ENCODE peak calls at places on chromosomes 7 and 10, in eight cellular contexts. T, M, N, K, J, S, Z and E are unnamed samples. For H3K9me3, the result is how much of the 10 kb centered on the place peaks cover.

GRCh38 chr7:85488406-85488805 is 301.6 kb upstream of the SEMA3D start:
- DNase-seq in T (no peak), M (no peak), N (no peak), K (no peak), J (no peak), S (no peak), Z (no peak), E (no peak)

GRCh38 chr10:35092851-35093250 is 2.7 kb upstream of the CUL2 start:
- DNase-seq in T (peak), M (no peak), N (peak), K (no peak), J (no peak), S (no peak), Z (no peak), E (no peak)

GRCh38 chr7:1238363-1239331 is 6.0 kb downstream of the UNCX start:
- DNase-seq in T (no peak), M (no peak), N (no peak), K (no peak), J (no peak), S (no peak), Z (no peak), E (no peak)

GRCh38 chr10:42977032-42977416 is 99.8 kb upstream of the RET start:
- DNase-seq in T (no peak), M (peak), N (no peak), K (no peak), J (no peak), S (no peak), Z (peak), E (no peak)

GRCh38 chr7:26293569-26294308 is 2.1 kb downstream of the SNX10 start:
- DNase-seq in T (no peak), M (no peak), N (peak), K (no peak), J (no peak), S (no peak), Z (no peak), E (no peak)

GRCh38 chr10:88705951-88706350 is at the start of gene LIPK:
- DNase-seq in T (no peak), M (no peak), N (no peak), K (no peak), J (no peak), S (no peak), Z (no peak), E (no peak)

GRCh38 chr7:114081606-114082425 is 163.0 kb upstream of the PPP1R3A start:
- DNase-seq in T (peak), M (no peak), N (peak), K (peak), J (no peak), S (peak), Z (no peak), E (peak)

GRCh38 chr7:32062150-32062549 is 8.1 kb downstream of the PDE1C start:
- DNase-seq in T (peak), M (peak), N (peak), K (peak), J (peak), S (peak), Z (peak), E (peak)

GRCh38 chr10:121291828-121292227 is 306.4 kb downstream of the FGFR2 start:
- DNase-seq in T (no peak), M (no peak), N (no peak), K (no peak), J (no peak), S (no peak), Z (no peak), E (no peak)

GRCh38 chr7:16813232-16813616 is 8.4 kb upstream of the AGR2 start:
- DNase-seq in T (peak), M (no peak), N (no peak), K (no peak), J (no peak), S (no peak), Z (no peak), E (no peak)

GRCh38 chr7:31002256-31002655 is 38.5 kb downstream of the GHRHR start:
- DNase-seq in T (no peak), M (no peak), N (no peak), K (no peak), J (no peak), S (no peak), Z (no peak), E (no peak)

GRCh38 chr10:93403152-93403551 is 79.0 kb downstream of the MYOF start:
- DNase-seq in T (no peak), M (no peak), N (no peak), K (no peak), J (no peak), S (no peak), Z (no peak), E (no peak)

GRCh38 chr10:113463083-113463482 is 89.8 kb upstream of the HABP2 start:
- DNase-seq in T (no peak), M (no peak), N (no peak), K (no peak), J (no peak), S (no peak), Z (no peak), E (no peak)

GRCh38 chr7:129612112-129613015 is 844 bp downstream of the NRF1 start:
- DNase-seq in T (peak), M (peak), N (peak), K (peak), J (peak), S (peak), Z (peak), E (peak)

GRCh38 chr10:104038537-104038936 is 47.1 kb downstream of the COL17A1 start:
- DNase-seq in T (no peak), M (no peak), N (no peak), K (no peak), J (no peak), S (no peak), Z (no peak), E (no peak)

GRCh38 chr7:148135106-148135505 is 455.5 kb upstream of the C7orf33 start:
- DNase-seq in T (no peak), M (no peak), N (no peak), K (no peak), J (no peak), S (peak), Z (no peak), E (no peak)

GRCh38 chr10:101066890-101067355 is 5.1 kb downstream of the KAZALD1 start:
- DNase-seq in T (no peak), M (peak), N (no peak), K (peak), J (no peak), S (no peak), Z (no peak), E (peak)

GRCh38 chr7:76425156-76425555 is 406 bp downstream of the ZP3 start:
- DNase-seq in T (no peak), M (no peak), N (no peak), K (no peak), J (no peak), S (no peak), Z (no peak), E (no peak)

GRCh38 chr7:107989618-107990373 is 13.2 kb downstream of the LAMB1 start:
- DNase-seq in T (no peak), M (no peak), N (no peak), K (no peak), J (peak), S (peak), Z (no peak), E (no peak)

GRCh38 chr10:24463683-24464426 is 254.9 kb downstream of the KIAA1217 start:
- DNase-seq in T (peak), M (no peak), N (peak), K (peak), J (peak), S (peak), Z (no peak), E (no peak)

GRCh38 chr7:158043461-158044155 is 544.0 kb downstream of the PTPRN2 start:
- DNase-seq in T (no peak), M (peak), N (no peak), K (no peak), J (no peak), S (no peak), Z (peak), E (no peak)

GRCh38 chr7:158039270-158039669 is 548.4 kb downstream of the PTPRN2 start:
- DNase-seq in T (no peak), M (peak), N (no peak), K (no peak), J (no peak), S (no peak), Z (no peak), E (no peak)

GRCh38 chr7:158042156-158042880 is 545.3 kb downstream of the PTPRN2 start:
- DNase-seq in T (no peak), M (peak), N (no peak), K (no peak), J (no peak), S (no peak), Z (no peak), E (no peak)

GRCh38 chr7:158037211-158037610 is 550.4 kb downstream of the PTPRN2 start:
- DNase-seq in T (no peak), M (no peak), N (no peak), K (no peak), J (no peak), S (no peak), Z (no peak), E (no peak)

GRCh38 chr7:158040199-158040598 is 547.4 kb downstream of the PTPRN2 start:
- DNase-seq in T (no peak), M (peak), N (no peak), K (no peak), J (no peak), S (no peak), Z (no peak), E (no peak)
- H3K9me3 ChIP-seq in T (under half), M (under half), N (under half), K (under half), J (under half), S (under half), Z (under half), E (under half)

GRCh38 chr10:56880541-56880940 is 519.5 kb upstream of the ZWINT start:
- DNase-seq in T (no peak), M (no peak), N (no peak), K (no peak), J (no peak), S (no peak), Z (no peak), E (no peak)

GRCh38 chr10:56871160-56871668 is 510.2 kb upstream of the ZWINT start:
- DNase-seq in T (no peak), M (no peak), N (no peak), K (no peak), J (no peak), S (no peak), Z (no peak), E (no peak)

GRCh38 chr10:56874950-56875349 is 513.9 kb upstream of the ZWINT start:
- DNase-seq in T (no peak), M (no peak), N (no peak), K (no peak), J (no peak), S (no peak), Z (no peak), E (no peak)
- H3K4me3 ChIP-seq in T (no peak), M (no peak), N (no peak), K (no peak), J (no peak), S (no peak), Z (no peak), E (no peak)

GRCh38 chr10:123522702-123523312 is 143.3 kb upstream of the GPR26 start:
- DNase-seq in T (no peak), M (no peak), N (no peak), K (no peak), J (no peak), S (no peak), Z (no peak), E (no peak)

GRCh38 chr10:123521556-123521955 is 144.6 kb upstream of the GPR26 start:
- DNase-seq in T (no peak), M (no peak), N (no peak), K (no peak), J (no peak), S (no peak), Z (no peak), E (no peak)

GRCh38 chr10:123518765-123519164 is 147.4 kb upstream of the GPR26 start:
- DNase-seq in T (no peak), M (no peak), N (no peak), K (peak), J (no peak), S (no peak), Z (no peak), E (no peak)

GRCh38 chr10:123519861-123520260 is 146.3 kb upstream of the GPR26 start:
- DNase-seq in T (no peak), M (no peak), N (no peak), K (peak), J (no peak), S (no peak), Z (no peak), E (no peak)

DNA sequence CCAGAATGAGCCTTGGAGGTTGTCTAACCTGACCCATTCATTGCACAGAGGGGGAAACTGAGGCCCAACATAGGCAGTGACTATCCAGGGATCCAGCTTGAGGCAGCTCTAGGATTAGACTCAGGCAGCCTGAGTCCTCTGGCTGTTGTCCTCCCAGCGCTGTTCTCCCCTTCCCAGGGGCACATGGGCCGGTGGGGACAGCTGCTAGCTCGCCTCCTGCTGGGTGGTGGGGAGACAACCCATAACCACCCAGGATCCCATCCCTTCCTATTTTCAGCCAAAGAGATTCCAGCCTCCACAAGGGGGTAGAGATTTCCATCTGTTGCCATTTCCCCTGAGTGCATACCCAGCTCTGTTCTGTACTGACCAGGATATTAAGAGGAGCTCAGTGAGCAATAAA is 145.1 kb upstream of the GPR26 start:
- DNase-seq in T (no peak), M (no peak), N (no peak), K (peak), J (no peak), S (no peak), Z (no peak), E (no peak)
- H3K9me3 ChIP-seq in T (under half), M (under half), N (under half), K (under half), J (under half), S (under half), Z (under half), E (under half)

GRCh38 chr10:133422821-133423771 is 1.3 kb downstream of the SPRN start:
- DNase-seq in T (no peak), M (peak), N (no peak), K (no peak), J (no peak), S (no peak), Z (no peak), E (no peak)
- H3K4me3 ChIP-seq in T (peak), M (peak), N (no peak), K (no peak), J (no peak), S (no peak), Z (no peak), E (no peak)

GRCh38 chr10:128497660-128498377 is 371.6 kb upstream of the MKI67 start:
- DNase-seq in T (no peak), M (no peak), N (no peak), K (no peak), J (no peak), S (no peak), Z (no peak), E (no peak)

GRCh38 chr10:128498378-128498730 is 372.1 kb upstream of the MKI67 start:
- DNase-seq in T (no peak), M (no peak), N (no peak), K (no peak), J (no peak), S (no peak), Z (no peak), E (no peak)

GRCh38 chr10:128499486-128499885 is 373.3 kb upstream of the MKI67 start:
- DNase-seq in T (no peak), M (no peak), N (no peak), K (no peak), J (no peak), S (no peak), Z (no peak), E (no peak)

GRCh38 chr10:128499956-128500355 is 373.7 kb upstream of the MKI67 start:
- DNase-seq in T (no peak), M (no peak), N (no peak), K (no peak), J (no peak), S (no peak), Z (no peak), E (no peak)

GRCh38 chr10:128498746-128499145 is 372.5 kb upstream of the MKI67 start:
- DNase-seq in T (no peak), M (no peak), N (no peak), K (no peak), J (no peak), S (no peak), Z (no peak), E (no peak)
- H3K9me3 ChIP-seq in T (under half), M (under half), N (under half), K (under half), J (under half), S (under half), Z (under half), E (under half)

GRCh38 chr7:20217193-20217948 is at the start of gene MACC1:
- DNase-seq in T (no peak), M (no peak), N (peak), K (peak), J (no peak), S (no peak), Z (no peak), E (no peak)
- H3K4me3 ChIP-seq in T (no peak), M (no peak), N (no peak), K (peak), J (no peak), S (no peak), Z (no peak), E (no peak)

GRCh38 chr7:158080899-158081445 is 506.7 kb downstream of the PTPRN2 start:
- DNase-seq in T (no peak), M (no peak), N (no peak), K (no peak), J (no peak), S (no peak), Z (no peak), E (no peak)

GRCh38 chr7:158085741-158086695 is 501.6 kb downstream of the PTPRN2 start:
- DNase-seq in T (no peak), M (peak), N (no peak), K (no peak), J (no peak), S (no peak), Z (peak), E (no peak)

GRCh38 chr7:158082761-158083160 is 504.9 kb downstream of the PTPRN2 start:
- DNase-seq in T (no peak), M (no peak), N (no peak), K (no peak), J (no peak), S (no peak), Z (no peak), E (no peak)

GRCh38 chr7:158084555-158084954 is 503.1 kb downstream of the PTPRN2 start:
- DNase-seq in T (no peak), M (peak), N (no peak), K (no peak), J (no peak), S (no peak), Z (no peak), E (no peak)

GRCh38 chr7:158083526-158084310 is 503.9 kb downstream of the PTPRN2 start:
- DNase-seq in T (no peak), M (no peak), N (no peak), K (no peak), J (no peak), S (no peak), Z (no peak), E (no peak)
- H3K9me3 ChIP-seq in T (under half), M (under half), N (under half), K (under half), J (under half), S (under half), Z (under half), E (under half)

DNA sequence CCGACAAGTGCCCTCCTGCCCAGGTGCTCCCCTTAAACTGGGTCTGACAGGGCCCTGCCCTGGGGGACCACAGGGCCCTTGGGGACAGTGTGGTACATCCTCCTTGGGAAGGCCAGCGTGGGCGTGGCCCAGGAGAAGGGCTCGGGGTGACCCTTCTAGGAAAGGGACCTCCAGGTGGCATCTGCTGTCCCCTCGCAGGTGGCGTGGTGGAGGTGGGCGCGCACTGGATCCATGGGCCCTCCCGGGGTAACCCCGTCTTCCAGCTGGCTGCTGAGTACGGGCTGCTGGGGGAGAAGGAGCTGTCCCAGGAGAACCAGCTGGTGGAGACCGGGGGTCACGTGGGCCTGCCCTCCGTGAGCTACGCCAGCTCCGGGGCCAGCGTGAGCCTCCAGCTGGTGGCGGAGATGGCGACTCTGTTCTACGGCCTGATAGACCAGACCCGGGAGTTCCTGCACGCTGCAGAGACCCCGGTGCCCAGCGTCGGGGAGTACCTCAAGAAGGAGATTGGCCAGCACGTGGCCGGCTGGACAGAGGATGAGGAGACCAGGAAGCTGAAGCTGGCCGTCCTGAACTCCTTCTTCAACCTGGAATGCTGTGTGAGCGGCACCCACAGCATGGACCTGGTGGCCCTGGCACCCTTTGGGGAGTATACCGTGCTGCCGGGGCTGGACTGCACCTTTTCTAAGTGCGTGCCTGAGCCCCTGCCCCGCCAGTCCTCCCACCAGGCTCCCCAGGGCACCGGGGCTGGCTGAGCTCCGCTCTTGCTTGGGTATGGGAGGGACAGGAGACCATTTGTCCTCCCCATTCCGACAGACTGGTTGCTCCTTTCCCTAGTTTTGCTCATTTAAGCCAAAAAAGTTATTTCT is 972 bp downstream of the PAOX start:
- DNase-seq in T (no peak), M (no peak), N (no peak), K (no peak), J (no peak), S (no peak), Z (no peak), E (no peak)
- H3K4me3 ChIP-seq in T (peak), M (peak), N (no peak), K (peak), J (peak), S (peak), Z (peak), E (no peak)

GRCh38 chr10:128373071-128373749 is 247.0 kb upstream of the MKI67 start:
- DNase-seq in T (no peak), M (no peak), N (no peak), K (no peak), J (no peak), S (no peak), Z (no peak), E (no peak)

GRCh38 chr10:128373831-128374230 is 247.6 kb upstream of the MKI67 start:
- DNase-seq in T (no peak), M (no peak), N (no peak), K (no peak), J (no peak), S (no peak), Z (no peak), E (no peak)

GRCh38 chr10:128377988-128378387 is 251.8 kb upstream of the MKI67 start:
- DNase-seq in T (no peak), M (no peak), N (no peak), K (no peak), J (no peak), S (no peak), Z (no peak), E (no peak)

GRCh38 chr10:128377364-128377987 is 251.3 kb upstream of the MKI67 start:
- DNase-seq in T (no peak), M (no peak), N (no peak), K (no peak), J (no peak), S (no peak), Z (no peak), E (no peak)

GRCh38 chr10:128375171-128375570 is 248.9 kb upstream of the MKI67 start:
- DNase-seq in T (no peak), M (no peak), N (no peak), K (no peak), J (no peak), S (no peak), Z (no peak), E (no peak)
- H3K9me3 ChIP-seq in T (under half), M (under half), N (under half), K (under half), J (under half), S (under half), Z (under half), E (under half)

GRCh38 chr7:150976529-150977381 is 1.4 kb downstream of the KCNH2 start:
- DNase-seq in T (no peak), M (no peak), N (no peak), K (no peak), J (no peak), S (no peak), Z (no peak), E (peak)
- H3K4me3 ChIP-seq in T (no peak), M (no peak), N (no peak), K (no peak), J (no peak), S (no peak), Z (no peak), E (peak)